ENCODE peak calls at places on chromosomes 2 and 18, in seven cellular contexts. One of them, this sample, is unnamed.

GRCh38 chr2:25204190-25204838 is 35.9 kb upstream of the POMC start:
- DNase-seq in right atrium auricular region: no peak
- DNase-seq in astrocyte of the spinal cord: no peak
- DNase-seq in HFFc6: no peak
- DNase-seq in heart right ventricle: no peak
- DNase-seq in A673: no peak
- DNase-seq in fibroblast of lung: no peak
- DNase-seq in this sample: peak; percentile 68

GRCh38 chr2:5493256-5493655 is 198.9 kb upstream of the SOX11 start:
- DNase-seq in A673: no peak
- DNase-seq in astrocyte of the spinal cord: no peak
- DNase-seq in fibroblast of lung: no peak
- DNase-seq in heart right ventricle: no peak
- DNase-seq in right atrium auricular region: no peak
- DNase-seq in HFFc6: no peak
- DNase-seq in this sample: no peak

GRCh38 chr2:128544321-128545037 is 225.8 kb upstream of the HS6ST1 start:
- DNase-seq in astrocyte of the spinal cord: no peak
- DNase-seq in heart right ventricle: no peak
- DNase-seq in right atrium auricular region: no peak
- DNase-seq in A673: no peak
- DNase-seq in HFFc6: no peak
- DNase-seq in fibroblast of lung: no peak
- DNase-seq in this sample: no peak

GRCh38 chr2:226637383-226637782 is 162.2 kb downstream of the IRS1 start:
- DNase-seq in HFFc6: no peak
- DNase-seq in A673: no peak
- DNase-seq in right atrium auricular region: no peak
- DNase-seq in heart right ventricle: no peak
- DNase-seq in astrocyte of the spinal cord: no peak
- DNase-seq in fibroblast of lung: no peak
- DNase-seq in this sample: no peak

GRCh38 chr2:55431982-55432627 is 12.4 kb upstream of the CCDC88A start:
- DNase-seq in astrocyte of the spinal cord: peak; percentile 52
- DNase-seq in HFFc6: peak; percentile 34
- DNase-seq in heart right ventricle: no peak
- DNase-seq in right atrium auricular region: no peak
- DNase-seq in A673: peak; percentile 46
- DNase-seq in fibroblast of lung: peak; percentile 75
- DNase-seq in this sample: no peak

GRCh38 chr18:3794537-3795348 is 344.8 kb downstream of the TGIF1 start:
- DNase-seq in right atrium auricular region: no peak
- DNase-seq in fibroblast of lung: peak; percentile 96
- DNase-seq in A673: peak; percentile 94
- DNase-seq in HFFc6: peak; percentile 97
- DNase-seq in astrocyte of the spinal cord: peak; percentile 96
- DNase-seq in heart right ventricle: peak; percentile 39
- DNase-seq in this sample: no peak

GRCh38 chr2:176468471-176468870 is 199.2 kb downstream of the MTX2 start:
- DNase-seq in fibroblast of lung: no peak
- DNase-seq in HFFc6: no peak
- DNase-seq in A673: peak; percentile 48
- DNase-seq in heart right ventricle: no peak
- DNase-seq in right atrium auricular region: no peak
- DNase-seq in astrocyte of the spinal cord: no peak
- DNase-seq in this sample: no peak

GRCh38 chr2:137929504-137929886 is 34.8 kb upstream of the HNMT start:
- DNase-seq in fibroblast of lung: no peak
- DNase-seq in right atrium auricular region: no peak
- DNase-seq in HFFc6: no peak
- DNase-seq in A673: no peak
- DNase-seq in astrocyte of the spinal cord: no peak
- DNase-seq in heart right ventricle: no peak
- DNase-seq in this sample: no peak

GRCh38 chr2:173119069-173119807 is 43.6 kb downstream of the MAP3K20 start:
- DNase-seq in astrocyte of the spinal cord: no peak
- DNase-seq in right atrium auricular region: no peak
- DNase-seq in HFFc6: no peak
- DNase-seq in fibroblast of lung: peak; percentile 26
- DNase-seq in A673: no peak
- DNase-seq in heart right ventricle: peak; percentile 41
- DNase-seq in this sample: no peak

GRCh38 chr18:49459404-49460171 is 857 bp downstream of the DYM start:
- DNase-seq in right atrium auricular region: no peak
- DNase-seq in astrocyte of the spinal cord: peak; percentile 2
- DNase-seq in A673: no peak
- DNase-seq in fibroblast of lung: no peak
- DNase-seq in heart right ventricle: no peak
- DNase-seq in HFFc6: peak; percentile 9
- DNase-seq in this sample: no peak

GRCh38 chr2:110847651-110848050 is 115.3 kb downstream of the ACOXL start:
- DNase-seq in heart right ventricle: no peak
- DNase-seq in right atrium auricular region: no peak
- DNase-seq in HFFc6: no peak
- DNase-seq in fibroblast of lung: no peak
- DNase-seq in A673: no peak
- DNase-seq in astrocyte of the spinal cord: no peak
- DNase-seq in this sample: no peak

GRCh38 chr2:81266106-81266505 is 961.6 kb upstream of the LRRTM1 start:
- DNase-seq in HFFc6: no peak
- DNase-seq in right atrium auricular region: no peak
- DNase-seq in fibroblast of lung: peak; percentile 4
- DNase-seq in A673: no peak
- DNase-seq in astrocyte of the spinal cord: no peak
- DNase-seq in heart right ventricle: no peak
- DNase-seq in this sample: no peak

GRCh38 chr2:9473308-9473984 is 905 bp upstream of the IAH1 start:
- DNase-seq in heart right ventricle: no peak
- DNase-seq in fibroblast of lung: no peak
- DNase-seq in A673: no peak
- DNase-seq in right atrium auricular region: no peak
- DNase-seq in astrocyte of the spinal cord: no peak
- DNase-seq in HFFc6: no peak
- DNase-seq in this sample: peak; percentile 19

GRCh38 chr2:116716038-116716437 is 1098.5 kb upstream of the DDX18 start:
- DNase-seq in heart right ventricle: no peak
- DNase-seq in right atrium auricular region: no peak
- DNase-seq in HFFc6: no peak
- DNase-seq in fibroblast of lung: no peak
- DNase-seq in astrocyte of the spinal cord: peak; percentile 48
- DNase-seq in A673: no peak
- DNase-seq in this sample: no peak

DNA sequence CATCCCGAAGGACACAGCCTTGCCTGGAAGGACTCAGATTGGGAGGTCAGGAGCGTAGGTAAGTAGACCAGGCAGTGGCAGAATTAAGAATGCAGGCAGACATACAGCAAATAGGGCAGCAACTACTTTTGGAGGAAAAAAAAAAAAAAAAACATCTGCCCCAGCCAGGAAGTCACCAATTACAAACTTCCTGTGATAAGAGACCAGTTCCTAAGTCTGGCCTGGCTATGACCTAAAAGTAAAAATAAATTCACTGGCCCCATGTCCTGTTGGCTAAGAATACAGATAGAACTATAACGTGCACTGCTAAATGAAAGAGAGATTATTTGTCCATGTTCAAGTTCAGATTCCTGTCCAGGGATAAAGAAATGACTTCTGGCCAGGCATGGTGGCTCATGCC is 45.2 kb upstream of the NOSTRIN start:
- DNase-seq in A673: peak; percentile 27
- DNase-seq in HFFc6: no peak
- DNase-seq in right atrium auricular region: no peak
- DNase-seq in heart right ventricle: no peak
- DNase-seq in fibroblast of lung: no peak
- DNase-seq in astrocyte of the spinal cord: no peak
- DNase-seq in this sample: no peak
- TF ChIP-seq CTCF in A673: no peak
- TF ChIP-seq CTCF in HFFc6: no peak
- TF ChIP-seq CTCF in right atrium auricular region: no peak
- TF ChIP-seq CTCF in heart right ventricle: no peak
- TF ChIP-seq CTCF in fibroblast of lung: no peak
- TF ChIP-seq CTCF in astrocyte of the spinal cord: no peak
- TF ChIP-seq CTCF in this sample: no peak

GRCh38 chr2:221851531-221852045 is 279.5 kb upstream of the EPHA4 start:
- DNase-seq in fibroblast of lung: no peak
- DNase-seq in astrocyte of the spinal cord: no peak
- DNase-seq in A673: no peak
- DNase-seq in HFFc6: no peak
- DNase-seq in right atrium auricular region: no peak
- DNase-seq in heart right ventricle: no peak
- DNase-seq in this sample: no peak
- TF ChIP-seq CTCF in fibroblast of lung: no peak
- TF ChIP-seq CTCF in astrocyte of the spinal cord: no peak
- TF ChIP-seq CTCF in A673: no peak
- TF ChIP-seq CTCF in HFFc6: no peak
- TF ChIP-seq CTCF in right atrium auricular region: no peak
- TF ChIP-seq CTCF in heart right ventricle: no peak
- TF ChIP-seq CTCF in this sample: no peak

GRCh38 chr2:202376460-202377307 is 557 bp downstream of the BMPR2 start:
- DNase-seq in HFFc6: peak; percentile 35
- DNase-seq in right atrium auricular region: no peak
- DNase-seq in astrocyte of the spinal cord: no peak
- DNase-seq in heart right ventricle: peak; percentile 42
- DNase-seq in A673: peak; percentile 77
- DNase-seq in fibroblast of lung: peak; percentile 43
- DNase-seq in this sample: no peak
- TF ChIP-seq CTCF in HFFc6: no peak
- TF ChIP-seq CTCF in right atrium auricular region: no peak
- TF ChIP-seq CTCF in astrocyte of the spinal cord: no peak
- TF ChIP-seq CTCF in heart right ventricle: no peak
- TF ChIP-seq CTCF in A673: no peak
- TF ChIP-seq CTCF in fibroblast of lung: no peak
- TF ChIP-seq CTCF in this sample: no peak

DNA sequence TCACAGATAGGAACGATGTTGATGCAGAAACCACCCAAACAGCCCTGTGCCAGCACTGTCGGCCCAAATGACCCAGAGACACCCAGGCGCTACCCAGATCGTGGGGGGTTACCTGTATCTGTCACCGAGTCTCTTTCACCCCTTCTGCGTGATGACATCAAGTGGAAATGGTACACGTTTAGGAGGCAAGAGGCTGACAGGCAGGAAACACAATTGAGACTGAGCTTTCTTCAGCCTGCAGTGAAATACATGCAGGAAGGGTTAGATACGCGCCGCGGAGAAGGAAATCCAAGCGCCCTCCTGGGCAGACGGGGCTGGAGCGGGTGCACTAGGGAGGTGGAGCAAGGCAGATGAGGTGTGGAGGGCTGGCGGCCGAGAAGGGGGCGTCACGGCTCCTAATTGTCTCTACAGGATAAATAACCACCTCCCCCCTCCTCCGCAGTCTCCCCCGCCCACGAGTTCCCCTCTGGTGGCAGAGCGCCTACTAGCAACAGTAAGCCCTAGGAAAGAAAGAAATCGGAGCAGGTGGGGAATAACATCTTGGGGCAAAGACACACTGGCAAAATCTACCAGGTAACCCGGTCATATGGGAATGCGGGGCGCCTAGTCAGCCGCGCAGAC is at the start of gene RNF152:
- DNase-seq in heart right ventricle: peak; percentile 44
- DNase-seq in HFFc6: no peak
- DNase-seq in right atrium auricular region: no peak
- DNase-seq in astrocyte of the spinal cord: peak; percentile 27
- DNase-seq in A673: peak; percentile 40
- DNase-seq in fibroblast of lung: peak; percentile 29
- DNase-seq in this sample: no peak
- TF ChIP-seq CTCF in heart right ventricle: peak; percentile 21
- TF ChIP-seq CTCF in HFFc6: no peak
- TF ChIP-seq CTCF in right atrium auricular region: peak; percentile 15
- TF ChIP-seq CTCF in astrocyte of the spinal cord: no peak
- TF ChIP-seq CTCF in A673: peak; percentile 21
- TF ChIP-seq CTCF in fibroblast of lung: peak; percentile 27
- TF ChIP-seq CTCF in this sample: no peak

DNA sequence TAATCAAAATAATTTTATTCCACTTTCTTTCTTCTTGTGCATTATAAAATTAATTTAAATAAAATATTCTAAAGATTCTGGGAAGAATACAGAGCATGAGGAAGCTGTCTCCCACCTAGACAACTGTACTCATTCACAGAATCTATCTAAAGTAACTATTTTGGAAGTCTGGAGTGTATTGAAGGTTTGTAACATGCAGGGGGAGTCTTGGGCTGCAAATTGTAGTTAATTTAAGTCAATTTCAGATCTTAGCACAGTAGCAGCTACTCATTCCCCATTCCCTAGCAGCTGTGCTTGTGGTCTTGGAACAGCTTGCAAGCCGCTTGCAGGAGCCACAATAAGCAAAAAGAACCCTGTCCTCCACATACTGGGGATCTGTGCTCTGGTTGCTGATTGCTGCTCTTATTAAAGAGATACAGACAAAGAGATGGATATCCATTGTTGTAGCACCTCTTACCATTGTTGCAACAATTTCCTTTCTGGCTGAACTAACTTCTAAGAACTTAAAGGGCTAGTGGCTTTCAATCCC is 1775.3 kb upstream of the PIK3C3 start:
- DNase-seq in heart right ventricle: no peak
- DNase-seq in right atrium auricular region: no peak
- DNase-seq in astrocyte of the spinal cord: peak; percentile 6
- DNase-seq in A673: no peak
- DNase-seq in fibroblast of lung: peak; percentile 50
- DNase-seq in HFFc6: no peak
- DNase-seq in this sample: no peak
- TF ChIP-seq CTCF in heart right ventricle: no peak
- TF ChIP-seq CTCF in right atrium auricular region: no peak
- TF ChIP-seq CTCF in astrocyte of the spinal cord: no peak
- TF ChIP-seq CTCF in A673: no peak
- TF ChIP-seq CTCF in fibroblast of lung: peak; percentile 13
- TF ChIP-seq CTCF in HFFc6: no peak
- TF ChIP-seq CTCF in this sample: no peak

GRCh38 chr2:141711627-141712026 is 419.2 kb downstream of the LRP1B start:
- DNase-seq in heart right ventricle: no peak
- DNase-seq in fibroblast of lung: peak; percentile 64
- DNase-seq in HFFc6: no peak
- DNase-seq in astrocyte of the spinal cord: no peak
- DNase-seq in right atrium auricular region: no peak
- DNase-seq in A673: no peak
- DNase-seq in this sample: no peak
- TF ChIP-seq CTCF in heart right ventricle: no peak
- TF ChIP-seq CTCF in fibroblast of lung: no peak
- TF ChIP-seq CTCF in HFFc6: no peak
- TF ChIP-seq CTCF in astrocyte of the spinal cord: no peak
- TF ChIP-seq CTCF in right atrium auricular region: no peak
- TF ChIP-seq CTCF in A673: no peak
- TF ChIP-seq CTCF in this sample: no peak

This sample was measured in activated B cell treated with CpG ODN at 0.5 μM for 24 hours.